ENCODE peak calls at places on chromosomes 16 and 17, in four cellular contexts. U is B cell, F is body of pancreas, D is fibroblast of mammary gland. X is an unnamed sample.

GRCh38 chr17:65202833-65203571 is 65.8 kb downstream of the RGS9 start:
- DNase-seq in U (no peak), F (no peak), D (no peak), X (no peak)

GRCh38 chr16:77556203-77556602 is 121.4 kb upstream of the ADAMTS18 start:
- DNase-seq in U (no peak), F (no peak), D (no peak), X (no peak)

GRCh38 chr17:19753661-19754463 is 5.8 kb upstream of the ALDH3A1 start:
- DNase-seq in U (no peak), F (peak), D (no peak), X (peak)

GRCh38 chr16:81861503-81861902 is 82.4 kb downstream of the PLCG2 start:
- DNase-seq in U (no peak), F (no peak), D (no peak), X (peak)

GRCh38 chr17:45063198-45063597 is 2.1 kb downstream of the NMT1 start:
- DNase-seq in U (no peak), F (no peak), D (no peak), X (no peak)

GRCh38 chr17:43817826-43818225 is 15.1 kb downstream of the MPP3 start:
- DNase-seq in U (no peak), F (no peak), D (no peak), X (no peak)

GRCh38 chr16:12653820-12654392 is 149.8 kb downstream of the CPPED1 start:
- DNase-seq in U (no peak), F (no peak), D (no peak), X (no peak)

GRCh38 chr17:28599311-28600184 is 723 bp upstream of the SPAG5 start:
- DNase-seq in U (peak), F (peak), D (peak), X (peak)

GRCh38 chr17:47099451-47099986 is 89.6 kb downstream of the CDC27 start:
- DNase-seq in U (peak), F (no peak), D (no peak), X (peak)

GRCh38 chr17:57674894-57675293 is 70.2 kb downstream of the CCDC182 start:
- DNase-seq in U (no peak), F (no peak), D (no peak), X (no peak)

GRCh38 chr17:41932821-41933389 is 2.5 kb downstream of the ODAD4 start:
- DNase-seq in U (no peak), F (no peak), D (no peak), X (no peak)

GRCh38 chr17:82120148-82120547 is 22.1 kb upstream of the FASN start:
- DNase-seq in U (no peak), F (no peak), D (peak), X (no peak)

GRCh38 chr17:20127660-20128413 is 118.7 kb downstream of the SPECC1 start:
- DNase-seq in U (no peak), F (no peak), D (peak), X (no peak)

GRCh38 chr16:10951016-10951415 is 6.7 kb downstream of the CLEC16A start:
- DNase-seq in U (no peak), F (no peak), D (no peak), X (no peak)

GRCh38 chr17:64491034-64491860 is 5.6 kb downstream of the POLG2 start:
- DNase-seq in U (peak), F (no peak), D (peak), X (peak)

GRCh38 chr16:84741351-84741791 is 41.6 kb downstream of the USP10 start:
- DNase-seq in U (no peak), F (no peak), D (peak), X (no peak)

GRCh38 chr17:596287-596686 is 118.4 kb downstream of the VPS53 start:
- DNase-seq in U (no peak), F (no peak), D (no peak), X (no peak)

GRCh38 chr16:576823-577201 is 7.0 kb downstream of the PIGQ start:
- DNase-seq in U (no peak), F (no peak), D (no peak), X (no peak)

GRCh38 chr16:50594332-50595260 is 46.4 kb downstream of the NKD1 start:
- DNase-seq in U (no peak), F (no peak), D (no peak), X (peak)

GRCh38 chr17:80847506-80848230 is 144.0 kb upstream of the CHMP6 start:
- DNase-seq in U (no peak), F (peak), D (no peak), X (no peak)

GRCh38 chr16:30621765-30622164 is 11.6 kb upstream of the ZNF689 start:
- DNase-seq in U (no peak), F (no peak), D (peak), X (peak)

GRCh38 chr16:29148867-29149272 is 164.0 kb downstream of the LAT start:
- DNase-seq in U (peak), F (no peak), D (no peak), X (no peak)

GRCh38 chr17:19716108-19717030 is at the start of gene SLC47A2:
- DNase-seq in U (no peak), F (no peak), D (no peak), X (peak)

GRCh38 chr16:12210925-12211869 is 234.7 kb downstream of the SNX29 start:
- DNase-seq in U (no peak), F (no peak), D (no peak), X (no peak)

GRCh38 chr17:37693328-37693727 is 50.1 kb upstream of the DDX52 start:
- DNase-seq in U (no peak), F (no peak), D (no peak), X (no peak)

GRCh38 chr17:5035356-5035755 is at the start of gene SLC52A1:
- DNase-seq in U (no peak), F (no peak), D (no peak), X (no peak)

GRCh38 chr16:31351937-31352315 is 3.0 kb upstream of the ITGAX start:
- DNase-seq in U (no peak), F (no peak), D (peak), X (no peak)

DNA sequence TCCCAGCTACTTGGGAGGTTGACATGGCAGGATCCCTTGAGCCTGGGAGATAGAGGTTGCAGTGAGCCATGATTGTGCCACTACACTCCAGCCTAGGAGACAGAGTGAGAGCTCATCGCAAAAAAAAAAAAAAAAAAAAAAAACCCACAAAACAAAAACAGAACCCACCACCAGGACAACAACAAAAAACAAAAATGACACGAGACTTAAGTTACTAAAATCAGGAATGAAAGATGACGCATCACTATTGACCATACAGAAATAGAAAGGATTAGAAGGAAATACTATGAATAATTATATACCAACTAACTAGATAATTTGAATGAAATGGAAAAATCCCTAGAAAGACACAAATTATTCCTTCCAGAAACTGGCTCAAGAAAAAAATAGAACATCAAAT is 432.4 kb upstream of the PMFBP1 start:
- DNase-seq in U (no peak), F (no peak), D (no peak), X (no peak)
- TF ChIP-seq CTCF in U (no peak), F (no peak), D (no peak), X (no peak)

GRCh38 chr17:77521076-77521475 is 380.3 kb downstream of the SEC14L1 start:
- DNase-seq in U (no peak), F (no peak), D (no peak), X (no peak)
- TF ChIP-seq CTCF in U (no peak), F (no peak), D (no peak), X (no peak)

DNA sequence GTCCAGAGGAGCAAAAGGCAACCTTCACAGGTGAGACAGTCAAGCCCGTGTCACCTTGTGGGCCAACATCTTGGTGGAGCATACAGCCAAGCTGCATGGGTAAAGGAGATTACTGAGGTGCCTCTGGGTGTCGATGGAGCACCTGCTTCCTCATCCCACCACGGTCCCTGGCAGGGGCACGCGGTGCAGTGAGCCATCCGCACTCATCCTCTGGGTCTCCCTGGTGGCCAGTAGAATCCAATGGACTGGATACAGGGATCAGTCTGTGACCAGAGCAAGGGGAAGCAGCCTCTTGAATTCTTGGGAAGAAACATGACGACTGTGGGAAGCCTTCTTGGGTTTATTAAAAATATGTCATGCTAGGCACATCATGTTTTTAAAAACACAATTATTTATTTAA is 4.8 kb upstream of the WSCD1 start:
- DNase-seq in U (no peak), F (no peak), D (no peak), X (no peak)
- TF ChIP-seq CTCF in U (no peak), F (no peak), D (no peak), X (no peak)

DNA sequence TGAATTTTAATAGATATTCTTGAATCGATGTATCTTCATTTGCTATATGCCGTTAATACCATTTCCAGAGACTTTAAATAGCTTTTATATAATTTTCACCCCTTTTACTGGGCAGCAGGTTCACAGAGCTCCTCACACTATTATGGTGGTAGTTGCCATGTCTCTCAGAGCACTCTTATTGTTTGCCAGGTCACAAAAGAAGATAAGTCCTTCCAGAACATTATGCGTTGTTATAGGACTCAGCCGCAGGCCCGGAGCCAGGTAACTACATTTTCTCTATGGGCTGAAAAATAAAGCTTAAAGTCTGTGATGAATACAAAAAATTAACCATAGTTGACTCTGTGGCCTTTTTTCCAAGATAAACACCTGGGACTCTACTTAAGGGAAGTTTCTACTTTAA is 24.0 kb downstream of the AKTIP start:
- DNase-seq in U (no peak), F (no peak), D (no peak), X (no peak)
- TF ChIP-seq CTCF in U (no peak), F (no peak), D (no peak), X (no peak)

GRCh38 chr17:40340880-40341807 is 23.4 kb downstream of the GJD3 start:
- DNase-seq in U (peak), F (peak), D (peak), X (peak)
- TF ChIP-seq CTCF in U (no peak), F (no peak), D (no peak), X (no peak)